ENCODE peak calls at places on chromosome 15, in seven cellular contexts. One of them, this sample, is unnamed.

GRCh38 chr15:72074335-72075060 is 43.5 kb downstream of the MYO9A start:
- DNase-seq in GM12865: no peak
- DNase-seq in lower lobe of right lung: no peak
- DNase-seq in left ventricle myocardium inferior: no peak
- DNase-seq in progenitor cell of endocrine pancreas: no peak
- DNase-seq in endothelial cell: no peak
- DNase-seq in CD4-positive, alpha-beta T cell: no peak
- DNase-seq in this sample: no peak

GRCh38 chr15:77070500-77071337 is at the start of gene TSPAN3:
- DNase-seq in GM12865: peak
- DNase-seq in lower lobe of right lung: peak
- DNase-seq in left ventricle myocardium inferior: peak
- DNase-seq in progenitor cell of endocrine pancreas: peak
- DNase-seq in endothelial cell: peak
- DNase-seq in CD4-positive, alpha-beta T cell: peak
- DNase-seq in this sample: peak

GRCh38 chr15:69065981-69066645 is 51.6 kb downstream of the NOX5 start:
- DNase-seq in GM12865: no peak
- DNase-seq in lower lobe of right lung: no peak
- DNase-seq in left ventricle myocardium inferior: no peak
- DNase-seq in progenitor cell of endocrine pancreas: no peak
- DNase-seq in endothelial cell: no peak
- DNase-seq in CD4-positive, alpha-beta T cell: no peak
- DNase-seq in this sample: no peak

GRCh38 chr15:100687532-100688215 is 85.3 kb downstream of the ASB7 start:
- DNase-seq in GM12865: no peak
- DNase-seq in lower lobe of right lung: no peak
- DNase-seq in left ventricle myocardium inferior: no peak
- DNase-seq in progenitor cell of endocrine pancreas: no peak
- DNase-seq in endothelial cell: no peak
- DNase-seq in CD4-positive, alpha-beta T cell: no peak
- DNase-seq in this sample: no peak

GRCh38 chr15:63082366-63082765 is 39.3 kb upstream of the LACTB start:
- DNase-seq in GM12865: no peak
- DNase-seq in lower lobe of right lung: no peak
- DNase-seq in left ventricle myocardium inferior: no peak
- DNase-seq in progenitor cell of endocrine pancreas: no peak
- DNase-seq in endothelial cell: no peak
- DNase-seq in CD4-positive, alpha-beta T cell: no peak
- DNase-seq in this sample: no peak

GRCh38 chr15:89781055-89781454 is 4.9 kb downstream of the MESP2 start:
- DNase-seq in GM12865: peak
- DNase-seq in lower lobe of right lung: no peak
- DNase-seq in left ventricle myocardium inferior: no peak
- DNase-seq in progenitor cell of endocrine pancreas: no peak
- DNase-seq in endothelial cell: no peak
- DNase-seq in CD4-positive, alpha-beta T cell: no peak
- DNase-seq in this sample: no peak

GRCh38 chr15:89665449-89666146 is 10.3 kb upstream of the KIF7 start:
- DNase-seq in GM12865: peak
- DNase-seq in lower lobe of right lung: peak
- DNase-seq in left ventricle myocardium inferior: peak
- DNase-seq in progenitor cell of endocrine pancreas: peak
- DNase-seq in endothelial cell: peak
- DNase-seq in CD4-positive, alpha-beta T cell: no peak
- DNase-seq in this sample: peak

GRCh38 chr15:57296473-57297162 is 79.7 kb upstream of the CGNL1 start:
- DNase-seq in GM12865: no peak
- DNase-seq in lower lobe of right lung: no peak
- DNase-seq in left ventricle myocardium inferior: no peak
- DNase-seq in progenitor cell of endocrine pancreas: no peak
- DNase-seq in endothelial cell: no peak
- DNase-seq in CD4-positive, alpha-beta T cell: no peak
- DNase-seq in this sample: no peak

GRCh38 chr15:89818287-89818686 is 3.6 kb upstream of the ANPEP start:
- DNase-seq in GM12865: no peak
- DNase-seq in lower lobe of right lung: no peak
- DNase-seq in left ventricle myocardium inferior: no peak
- DNase-seq in progenitor cell of endocrine pancreas: no peak
- DNase-seq in endothelial cell: no peak
- DNase-seq in CD4-positive, alpha-beta T cell: no peak
- DNase-seq in this sample: no peak

GRCh38 chr15:58546635-58547627 is 115.1 kb downstream of the LIPC start:
- DNase-seq in GM12865: no peak
- DNase-seq in lower lobe of right lung: no peak
- DNase-seq in left ventricle myocardium inferior: peak
- DNase-seq in progenitor cell of endocrine pancreas: no peak
- DNase-seq in endothelial cell: no peak
- DNase-seq in CD4-positive, alpha-beta T cell: no peak
- DNase-seq in this sample: no peak

GRCh38 chr15:61459785-61460707 is 230.9 kb upstream of the RORA start:
- DNase-seq in GM12865: no peak
- DNase-seq in lower lobe of right lung: no peak
- DNase-seq in left ventricle myocardium inferior: no peak
- DNase-seq in progenitor cell of endocrine pancreas: no peak
- DNase-seq in endothelial cell: no peak
- DNase-seq in CD4-positive, alpha-beta T cell: no peak
- DNase-seq in this sample: no peak

GRCh38 chr15:72983812-72984211 is 68.5 kb upstream of the NEO1 start:
- DNase-seq in GM12865: no peak
- DNase-seq in lower lobe of right lung: no peak
- DNase-seq in left ventricle myocardium inferior: no peak
- DNase-seq in progenitor cell of endocrine pancreas: no peak
- DNase-seq in endothelial cell: no peak
- DNase-seq in CD4-positive, alpha-beta T cell: no peak
- DNase-seq in this sample: no peak

GRCh38 chr15:52180196-52180835 is 10.9 kb downstream of the GNB5 start:
- DNase-seq in GM12865: peak
- DNase-seq in lower lobe of right lung: peak
- DNase-seq in left ventricle myocardium inferior: no peak
- DNase-seq in progenitor cell of endocrine pancreas: no peak
- DNase-seq in endothelial cell: peak
- DNase-seq in CD4-positive, alpha-beta T cell: peak
- DNase-seq in this sample: no peak

GRCh38 chr15:38455096-38455495 is 1.2 kb downstream of the FAM98B start:
- DNase-seq in GM12865: no peak
- DNase-seq in lower lobe of right lung: no peak
- DNase-seq in left ventricle myocardium inferior: no peak
- DNase-seq in progenitor cell of endocrine pancreas: no peak
- DNase-seq in endothelial cell: no peak
- DNase-seq in CD4-positive, alpha-beta T cell: no peak
- DNase-seq in this sample: no peak

GRCh38 chr15:72198410-72199270 is 1.1 kb upstream of the GRAMD2A start:
- DNase-seq in GM12865: no peak
- DNase-seq in lower lobe of right lung: peak
- DNase-seq in left ventricle myocardium inferior: no peak
- DNase-seq in progenitor cell of endocrine pancreas: no peak
- DNase-seq in endothelial cell: no peak
- DNase-seq in CD4-positive, alpha-beta T cell: no peak
- DNase-seq in this sample: no peak

GRCh38 chr15:77497108-77497737 is 76.5 kb downstream of the HMG20A start:
- DNase-seq in GM12865: no peak
- DNase-seq in lower lobe of right lung: no peak
- DNase-seq in left ventricle myocardium inferior: peak
- DNase-seq in progenitor cell of endocrine pancreas: no peak
- DNase-seq in endothelial cell: no peak
- DNase-seq in CD4-positive, alpha-beta T cell: no peak
- DNase-seq in this sample: no peak

GRCh38 chr15:56736308-56736707 is 3.0 kb upstream of the ZNF280D start:
- DNase-seq in GM12865: no peak
- DNase-seq in lower lobe of right lung: no peak
- DNase-seq in left ventricle myocardium inferior: no peak
- DNase-seq in progenitor cell of endocrine pancreas: no peak
- DNase-seq in endothelial cell: no peak
- DNase-seq in CD4-positive, alpha-beta T cell: no peak
- DNase-seq in this sample: no peak

GRCh38 chr15:41161736-41162135 is 45.7 kb upstream of the INO80 start:
- DNase-seq in GM12865: no peak
- DNase-seq in lower lobe of right lung: no peak
- DNase-seq in left ventricle myocardium inferior: no peak
- DNase-seq in progenitor cell of endocrine pancreas: no peak
- DNase-seq in endothelial cell: no peak
- DNase-seq in CD4-positive, alpha-beta T cell: no peak
- DNase-seq in this sample: no peak

GRCh38 chr15:99909914-99910313 is 176.7 kb upstream of the LYSMD4 start:
- DNase-seq in GM12865: peak
- DNase-seq in lower lobe of right lung: no peak
- DNase-seq in left ventricle myocardium inferior: no peak
- DNase-seq in progenitor cell of endocrine pancreas: no peak
- DNase-seq in endothelial cell: no peak
- DNase-seq in CD4-positive, alpha-beta T cell: no peak
- DNase-seq in this sample: no peak

GRCh38 chr15:56356616-56357015 is 8.6 kb upstream of the TEX9 start:
- DNase-seq in GM12865: peak
- DNase-seq in lower lobe of right lung: no peak
- DNase-seq in left ventricle myocardium inferior: no peak
- DNase-seq in progenitor cell of endocrine pancreas: no peak
- DNase-seq in endothelial cell: no peak
- DNase-seq in CD4-positive, alpha-beta T cell: no peak
- DNase-seq in this sample: no peak

GRCh38 chr15:93331545-93332117 is 242.6 kb upstream of the RGMA start:
- DNase-seq in GM12865: no peak
- DNase-seq in lower lobe of right lung: no peak
- DNase-seq in left ventricle myocardium inferior: no peak
- DNase-seq in progenitor cell of endocrine pancreas: peak
- DNase-seq in endothelial cell: peak
- DNase-seq in CD4-positive, alpha-beta T cell: no peak
- DNase-seq in this sample: no peak

GRCh38 chr15:93330862-93331544 is 242.0 kb upstream of the RGMA start:
- DNase-seq in GM12865: no peak
- DNase-seq in lower lobe of right lung: no peak
- DNase-seq in left ventricle myocardium inferior: no peak
- DNase-seq in progenitor cell of endocrine pancreas: no peak
- DNase-seq in endothelial cell: no peak
- DNase-seq in CD4-positive, alpha-beta T cell: no peak
- DNase-seq in this sample: no peak

GRCh38 chr15:93333826-93334225 is 244.8 kb upstream of the RGMA start:
- DNase-seq in GM12865: peak
- DNase-seq in lower lobe of right lung: no peak
- DNase-seq in left ventricle myocardium inferior: no peak
- DNase-seq in progenitor cell of endocrine pancreas: no peak
- DNase-seq in endothelial cell: peak
- DNase-seq in CD4-positive, alpha-beta T cell: no peak
- DNase-seq in this sample: no peak
- TF ChIP-seq CTCF in GM12865: peak
- TF ChIP-seq CTCF in lower lobe of right lung: no peak
- TF ChIP-seq CTCF in left ventricle myocardium inferior: peak
- TF ChIP-seq CTCF in progenitor cell of endocrine pancreas: peak
- TF ChIP-seq CTCF in endothelial cell: no peak
- TF ChIP-seq CTCF in CD4-positive, alpha-beta T cell: no peak
- TF ChIP-seq CTCF in this sample: peak

GRCh38 chr15:64842986-64843561 is 1.4 kb downstream of the PLEKHO2 start:
- DNase-seq in GM12865: peak
- DNase-seq in lower lobe of right lung: peak
- DNase-seq in left ventricle myocardium inferior: peak
- DNase-seq in progenitor cell of endocrine pancreas: no peak
- DNase-seq in endothelial cell: peak
- DNase-seq in CD4-positive, alpha-beta T cell: no peak
- DNase-seq in this sample: no peak
- TF ChIP-seq CTCF in GM12865: no peak
- TF ChIP-seq CTCF in lower lobe of right lung: no peak
- TF ChIP-seq CTCF in left ventricle myocardium inferior: no peak
- TF ChIP-seq CTCF in progenitor cell of endocrine pancreas: no peak
- TF ChIP-seq CTCF in endothelial cell: no peak
- TF ChIP-seq CTCF in CD4-positive, alpha-beta T cell: no peak
- TF ChIP-seq CTCF in this sample: no peak

GRCh38 chr15:64902863-64903262 is 8.8 kb upstream of the ANKDD1A start:
- DNase-seq in GM12865: no peak
- DNase-seq in lower lobe of right lung: no peak
- DNase-seq in left ventricle myocardium inferior: no peak
- DNase-seq in progenitor cell of endocrine pancreas: no peak
- DNase-seq in endothelial cell: no peak
- DNase-seq in CD4-positive, alpha-beta T cell: no peak
- DNase-seq in this sample: no peak
- TF ChIP-seq CTCF in GM12865: no peak
- TF ChIP-seq CTCF in lower lobe of right lung: no peak
- TF ChIP-seq CTCF in left ventricle myocardium inferior: no peak
- TF ChIP-seq CTCF in progenitor cell of endocrine pancreas: no peak
- TF ChIP-seq CTCF in endothelial cell: no peak
- TF ChIP-seq CTCF in CD4-positive, alpha-beta T cell: no peak
- TF ChIP-seq CTCF in this sample: no peak

GRCh38 chr15:29883126-29883525 is 60.9 kb upstream of the TJP1 start:
- DNase-seq in GM12865: no peak
- DNase-seq in lower lobe of right lung: no peak
- DNase-seq in left ventricle myocardium inferior: no peak
- DNase-seq in progenitor cell of endocrine pancreas: no peak
- DNase-seq in endothelial cell: no peak
- DNase-seq in CD4-positive, alpha-beta T cell: no peak
- DNase-seq in this sample: no peak
- TF ChIP-seq CTCF in GM12865: no peak
- TF ChIP-seq CTCF in lower lobe of right lung: no peak
- TF ChIP-seq CTCF in left ventricle myocardium inferior: no peak
- TF ChIP-seq CTCF in progenitor cell of endocrine pancreas: no peak
- TF ChIP-seq CTCF in endothelial cell: no peak
- TF ChIP-seq CTCF in CD4-positive, alpha-beta T cell: no peak
- TF ChIP-seq CTCF in this sample: no peak

GRCh38 chr15:30859091-30859874 is 44.4 kb upstream of the FAN1 start:
- DNase-seq in GM12865: peak
- DNase-seq in lower lobe of right lung: no peak
- DNase-seq in left ventricle myocardium inferior: no peak
- DNase-seq in progenitor cell of endocrine pancreas: no peak
- DNase-seq in endothelial cell: peak
- DNase-seq in CD4-positive, alpha-beta T cell: no peak
- DNase-seq in this sample: peak
- TF ChIP-seq CTCF in GM12865: peak
- TF ChIP-seq CTCF in lower lobe of right lung: peak
- TF ChIP-seq CTCF in left ventricle myocardium inferior: peak
- TF ChIP-seq CTCF in progenitor cell of endocrine pancreas: peak
- TF ChIP-seq CTCF in endothelial cell: peak
- TF ChIP-seq CTCF in CD4-positive, alpha-beta T cell: peak
- TF ChIP-seq CTCF in this sample: peak